ENCODE peak calls at places on chromosomes 5 and 9, in five cellular contexts. One of them, this sample, is unnamed.

GRCh38 chr5:1412163-1412562 is 33.1 kb downstream of the SLC6A3 start:
- DNase-seq in colonic mucosa: no peak
- DNase-seq in neural crest cell: no peak
- DNase-seq in fibroblast of pulmonary artery: no peak
- DNase-seq in stimulated activated CD4-positive, alpha-beta T cell treated with anti-CD3 and anti-CD28 coated beads, Interleukin-2, amount 100 ng/mL, for 24 hours: no peak
- DNase-seq in this sample: no peak

GRCh38 chr5:139863361-139863760 is 67.8 kb downstream of the PSD2 start:
- DNase-seq in colonic mucosa: peak; percentile 51
- DNase-seq in neural crest cell: no peak
- DNase-seq in fibroblast of pulmonary artery: no peak
- DNase-seq in stimulated activated CD4-positive, alpha-beta T cell treated with anti-CD3 and anti-CD28 coated beads, Interleukin-2, amount 100 ng/mL, for 24 hours: no peak
- DNase-seq in this sample: no peak

GRCh38 chr9:127183814-127184582 is 61.6 kb upstream of the ANGPTL2 start:
- DNase-seq in colonic mucosa: no peak
- DNase-seq in neural crest cell: no peak
- DNase-seq in fibroblast of pulmonary artery: peak; percentile 95
- DNase-seq in stimulated activated CD4-positive, alpha-beta T cell treated with anti-CD3 and anti-CD28 coated beads, Interleukin-2, amount 100 ng/mL, for 24 hours: no peak
- DNase-seq in this sample: no peak

GRCh38 chr9:126407125-126407870 is 80.7 kb downstream of the MVB12B start:
- DNase-seq in colonic mucosa: no peak
- DNase-seq in neural crest cell: no peak
- DNase-seq in fibroblast of pulmonary artery: peak; percentile 28
- DNase-seq in stimulated activated CD4-positive, alpha-beta T cell treated with anti-CD3 and anti-CD28 coated beads, Interleukin-2, amount 100 ng/mL, for 24 hours: no peak
- DNase-seq in this sample: no peak

GRCh38 chr9:79477955-79478751 is 93.6 kb upstream of the TLE4 start:
- DNase-seq in colonic mucosa: no peak
- DNase-seq in neural crest cell: peak; percentile 24
- DNase-seq in fibroblast of pulmonary artery: peak; percentile 14
- DNase-seq in stimulated activated CD4-positive, alpha-beta T cell treated with anti-CD3 and anti-CD28 coated beads, Interleukin-2, amount 100 ng/mL, for 24 hours: no peak
- DNase-seq in this sample: peak; percentile 35

GRCh38 chr5:135462304-135462703 is 10.2 kb upstream of the TIFAB start:
- DNase-seq in colonic mucosa: peak; percentile 51
- DNase-seq in neural crest cell: peak; percentile 58
- DNase-seq in fibroblast of pulmonary artery: peak; percentile 44
- DNase-seq in stimulated activated CD4-positive, alpha-beta T cell treated with anti-CD3 and anti-CD28 coated beads, Interleukin-2, amount 100 ng/mL, for 24 hours: peak; percentile 42
- DNase-seq in this sample: peak; percentile 77

GRCh38 chr5:152978141-152978835 is 512.2 kb upstream of the GRIA1 start:
- DNase-seq in colonic mucosa: no peak
- DNase-seq in neural crest cell: no peak
- DNase-seq in fibroblast of pulmonary artery: no peak
- DNase-seq in stimulated activated CD4-positive, alpha-beta T cell treated with anti-CD3 and anti-CD28 coated beads, Interleukin-2, amount 100 ng/mL, for 24 hours: no peak
- DNase-seq in this sample: no peak

GRCh38 chr9:88742483-88742882 is 207.5 kb downstream of the NXNL2 start:
- DNase-seq in colonic mucosa: no peak
- DNase-seq in neural crest cell: no peak
- DNase-seq in fibroblast of pulmonary artery: peak; percentile 75
- DNase-seq in stimulated activated CD4-positive, alpha-beta T cell treated with anti-CD3 and anti-CD28 coated beads, Interleukin-2, amount 100 ng/mL, for 24 hours: no peak
- DNase-seq in this sample: no peak

GRCh38 chr5:115813719-115814118 is 2.7 kb downstream of the CDO1 start:
- DNase-seq in colonic mucosa: no peak
- DNase-seq in neural crest cell: no peak
- DNase-seq in fibroblast of pulmonary artery: no peak
- DNase-seq in stimulated activated CD4-positive, alpha-beta T cell treated with anti-CD3 and anti-CD28 coated beads, Interleukin-2, amount 100 ng/mL, for 24 hours: no peak
- DNase-seq in this sample: no peak

GRCh38 chr5:128774605-128775004 is 190.7 kb upstream of the SLC27A6 start:
- DNase-seq in colonic mucosa: no peak
- DNase-seq in neural crest cell: no peak
- DNase-seq in fibroblast of pulmonary artery: peak; percentile 83
- DNase-seq in stimulated activated CD4-positive, alpha-beta T cell treated with anti-CD3 and anti-CD28 coated beads, Interleukin-2, amount 100 ng/mL, for 24 hours: no peak
- DNase-seq in this sample: no peak

GRCh38 chr9:129320575-129321311 is 142.7 kb upstream of the IER5L start:
- DNase-seq in colonic mucosa: no peak
- DNase-seq in neural crest cell: no peak
- DNase-seq in fibroblast of pulmonary artery: peak; percentile 88
- DNase-seq in stimulated activated CD4-positive, alpha-beta T cell treated with anti-CD3 and anti-CD28 coated beads, Interleukin-2, amount 100 ng/mL, for 24 hours: peak; percentile 53
- DNase-seq in this sample: peak; percentile 40

GRCh38 chr9:125843646-125844045 is 96.5 kb downstream of the PBX3 start:
- DNase-seq in colonic mucosa: no peak
- DNase-seq in neural crest cell: no peak
- DNase-seq in fibroblast of pulmonary artery: peak; percentile 41
- DNase-seq in stimulated activated CD4-positive, alpha-beta T cell treated with anti-CD3 and anti-CD28 coated beads, Interleukin-2, amount 100 ng/mL, for 24 hours: no peak
- DNase-seq in this sample: no peak

GRCh38 chr9:676780-677458 is 164.6 kb upstream of the DMRT1 start:
- DNase-seq in colonic mucosa: no peak
- DNase-seq in neural crest cell: no peak
- DNase-seq in fibroblast of pulmonary artery: no peak
- DNase-seq in stimulated activated CD4-positive, alpha-beta T cell treated with anti-CD3 and anti-CD28 coated beads, Interleukin-2, amount 100 ng/mL, for 24 hours: no peak
- DNase-seq in this sample: no peak

GRCh38 chr5:126849101-126849678 is 72.3 kb downstream of the LMNB1 start:
- DNase-seq in colonic mucosa: no peak
- DNase-seq in neural crest cell: no peak
- DNase-seq in fibroblast of pulmonary artery: peak; percentile 69
- DNase-seq in stimulated activated CD4-positive, alpha-beta T cell treated with anti-CD3 and anti-CD28 coated beads, Interleukin-2, amount 100 ng/mL, for 24 hours: no peak
- DNase-seq in this sample: no peak

GRCh38 chr5:73515232-73515631 is 17.0 kb downstream of the BTF3 start:
- DNase-seq in colonic mucosa: peak; percentile 73
- DNase-seq in neural crest cell: no peak
- DNase-seq in fibroblast of pulmonary artery: no peak
- DNase-seq in stimulated activated CD4-positive, alpha-beta T cell treated with anti-CD3 and anti-CD28 coated beads, Interleukin-2, amount 100 ng/mL, for 24 hours: no peak
- DNase-seq in this sample: no peak

GRCh38 chr5:177315411-177315810 is 3.7 kb upstream of the MXD3 start:
- DNase-seq in colonic mucosa: no peak
- DNase-seq in neural crest cell: no peak
- DNase-seq in fibroblast of pulmonary artery: no peak
- DNase-seq in stimulated activated CD4-positive, alpha-beta T cell treated with anti-CD3 and anti-CD28 coated beads, Interleukin-2, amount 100 ng/mL, for 24 hours: no peak
- DNase-seq in this sample: no peak

GRCh38 chr9:123952631-123953147 is 22.8 kb upstream of the DENND1A start:
- DNase-seq in colonic mucosa: no peak
- DNase-seq in neural crest cell: no peak
- DNase-seq in fibroblast of pulmonary artery: no peak
- DNase-seq in stimulated activated CD4-positive, alpha-beta T cell treated with anti-CD3 and anti-CD28 coated beads, Interleukin-2, amount 100 ng/mL, for 24 hours: no peak
- DNase-seq in this sample: no peak

GRCh38 chr9:137156567-137157375 is 13.1 kb downstream of the LRRC26 start:
- DNase-seq in colonic mucosa: peak; percentile 61
- DNase-seq in neural crest cell: no peak
- DNase-seq in fibroblast of pulmonary artery: peak; percentile 50
- DNase-seq in stimulated activated CD4-positive, alpha-beta T cell treated with anti-CD3 and anti-CD28 coated beads, Interleukin-2, amount 100 ng/mL, for 24 hours: peak; percentile 68
- DNase-seq in this sample: no peak

GRCh38 chr5:73030995-73031394 is 75.2 kb downstream of the FCHO2 start:
- DNase-seq in colonic mucosa: no peak
- DNase-seq in neural crest cell: no peak
- DNase-seq in fibroblast of pulmonary artery: peak; percentile 82
- DNase-seq in stimulated activated CD4-positive, alpha-beta T cell treated with anti-CD3 and anti-CD28 coated beads, Interleukin-2, amount 100 ng/mL, for 24 hours: no peak
- DNase-seq in this sample: peak; percentile 35

GRCh38 chr9:19485193-19485592 is 76.4 kb downstream of the ACER2 start:
- DNase-seq in colonic mucosa: no peak
- DNase-seq in neural crest cell: no peak
- DNase-seq in fibroblast of pulmonary artery: no peak
- DNase-seq in stimulated activated CD4-positive, alpha-beta T cell treated with anti-CD3 and anti-CD28 coated beads, Interleukin-2, amount 100 ng/mL, for 24 hours: no peak
- DNase-seq in this sample: no peak

GRCh38 chr5:38420691-38421395 is 135.6 kb downstream of the LIFR start:
- DNase-seq in colonic mucosa: peak; percentile 53
- DNase-seq in neural crest cell: peak; percentile 59
- DNase-seq in fibroblast of pulmonary artery: peak; percentile 78
- DNase-seq in stimulated activated CD4-positive, alpha-beta T cell treated with anti-CD3 and anti-CD28 coated beads, Interleukin-2, amount 100 ng/mL, for 24 hours: peak; percentile 27
- DNase-seq in this sample: no peak

GRCh38 chr5:173187054-173187743 is 42.9 kb downstream of the BNIP1 start:
- DNase-seq in colonic mucosa: no peak
- DNase-seq in neural crest cell: no peak
- DNase-seq in fibroblast of pulmonary artery: no peak
- DNase-seq in stimulated activated CD4-positive, alpha-beta T cell treated with anti-CD3 and anti-CD28 coated beads, Interleukin-2, amount 100 ng/mL, for 24 hours: no peak
- DNase-seq in this sample: no peak

GRCh38 chr5:9691261-9691660 is 61.1 kb upstream of the TAS2R1 start:
- DNase-seq in colonic mucosa: no peak
- DNase-seq in neural crest cell: no peak
- DNase-seq in fibroblast of pulmonary artery: no peak
- DNase-seq in stimulated activated CD4-positive, alpha-beta T cell treated with anti-CD3 and anti-CD28 coated beads, Interleukin-2, amount 100 ng/mL, for 24 hours: no peak
- DNase-seq in this sample: no peak

GRCh38 chr9:131715906-131716305 is 24.0 kb downstream of the RAPGEF1 start:
- DNase-seq in colonic mucosa: no peak
- DNase-seq in neural crest cell: no peak
- DNase-seq in fibroblast of pulmonary artery: peak; percentile 70
- DNase-seq in stimulated activated CD4-positive, alpha-beta T cell treated with anti-CD3 and anti-CD28 coated beads, Interleukin-2, amount 100 ng/mL, for 24 hours: no peak
- DNase-seq in this sample: no peak

GRCh38 chr5:56986631-56986957 is 34.7 kb upstream of the MIER3 start:
- DNase-seq in colonic mucosa: no peak
- DNase-seq in neural crest cell: no peak
- DNase-seq in fibroblast of pulmonary artery: no peak
- DNase-seq in stimulated activated CD4-positive, alpha-beta T cell treated with anti-CD3 and anti-CD28 coated beads, Interleukin-2, amount 100 ng/mL, for 24 hours: no peak
- DNase-seq in this sample: no peak

GRCh38 chr9:14320272-14321245 is 6.6 kb upstream of the NFIB start:
- DNase-seq in colonic mucosa: peak; percentile 54
- DNase-seq in neural crest cell: no peak
- DNase-seq in fibroblast of pulmonary artery: peak; percentile 97
- DNase-seq in stimulated activated CD4-positive, alpha-beta T cell treated with anti-CD3 and anti-CD28 coated beads, Interleukin-2, amount 100 ng/mL, for 24 hours: no peak
- DNase-seq in this sample: no peak